ENCODE peak calls at places on chromosomes 4 and X, in ten cellular contexts. O is left lung, P is endodermal cell, T is astrocyte, V is neural progenitor cell, W is transverse colon, G is esophagus muscularis mucosa, S is dorsolateral prefrontal cortex, Y is fibroblast of lung, F is A549. A is an unnamed sample.

GRCh38 chr4:114082348-114082747 is 102.9 kb upstream of the ARSJ start:
- DNase-seq in G (no peak), T (no peak), P (no peak), W (no peak), F (no peak), V (no peak), S (no peak), Y (peak), O (no peak), A (no peak)

GRCh38 chr4:39256436-39256835 is 74.1 kb downstream of the WDR19 start:
- DNase-seq in V (no peak), Y (peak), S (no peak), T (peak), O (no peak), W (no peak), P (no peak), G (no peak), F (no peak), A (peak)

GRCh38 chr4:82984459-82984858 is 26.2 kb downstream of the LIN54 start:
- DNase-seq in P (no peak), G (no peak), W (no peak), V (no peak), Y (peak), T (peak), F (peak), S (no peak), O (no peak), A (peak)

GRCh38 chr4:161404346-161405110 is 759.3 kb downstream of the FSTL5 start:
- DNase-seq in W (no peak), P (no peak), O (no peak), Y (peak), S (no peak), T (peak), G (no peak), F (no peak), V (no peak), A (no peak)

GRCh38 chr4:2591189-2591588 is 54.7 kb downstream of the FAM193A start:
- DNase-seq in S (no peak), P (peak), Y (peak), F (no peak), W (no peak), T (peak), V (peak), O (no peak), G (no peak), A (peak)

GRCh38 chrX:78019586-78020483 is 50.4 kb upstream of the PGAM4 start:
- DNase-seq in W (no peak), F (no peak), G (no peak), O (no peak), P (no peak), Y (no peak), T (no peak), S (no peak), V (no peak), A (no peak)

GRCh38 chr4:185817403-185817818 is 5.4 kb upstream of the SORBS2 start:
- DNase-seq in S (no peak), V (no peak), T (no peak), G (peak), F (no peak), O (peak), Y (no peak), W (peak), P (no peak), A (no peak)

GRCh38 chrX:147476008-147476407 is 435.7 kb upstream of the FMR1 start:
- DNase-seq in P (peak), T (no peak), G (no peak), O (no peak), W (peak), Y (no peak), S (no peak), V (peak), F (no peak), A (peak)

GRCh38 chr4:52848255-52848654 is 13.9 kb upstream of the RASL11B start:
- DNase-seq in S (no peak), G (no peak), F (no peak), O (no peak), V (no peak), T (no peak), P (no peak), Y (no peak), W (no peak), A (no peak)

GRCh38 chr4:168503652-168504362 is 7.0 kb downstream of the PALLD start:
- DNase-seq in T (no peak), P (no peak), O (no peak), S (no peak), Y (no peak), V (no peak), G (no peak), F (no peak), W (no peak), A (peak)

GRCh38 chrX:39957816-39958561 is 139.8 kb downstream of the BCOR start:
- DNase-seq in T (peak), V (no peak), S (no peak), G (no peak), P (no peak), O (no peak), Y (peak), F (no peak), W (no peak), A (peak)

GRCh38 chrX:13208281-13208935 is 111.4 kb downstream of the ATXN3L start:
- DNase-seq in S (no peak), P (no peak), O (no peak), Y (no peak), F (no peak), T (no peak), V (no peak), G (no peak), W (no peak), A (no peak)

GRCh38 chrX:112642349-112642748 is 37.4 kb downstream of the LHFPL1 start:
- DNase-seq in G (no peak), Y (peak), S (peak), O (no peak), V (peak), T (peak), W (peak), P (peak), F (peak), A (peak)

GRCh38 chr4:174314770-174315169 is 31.1 kb downstream of the CEP44 start:
- DNase-seq in P (peak), Y (peak), F (no peak), G (no peak), W (no peak), O (no peak), S (no peak), T (peak), V (no peak), A (peak)

GRCh38 chr4:89123418-89123817 is 12.1 kb downstream of the TIGD2 start:
- DNase-seq in G (no peak), W (no peak), P (no peak), Y (peak), F (no peak), O (no peak), T (peak), V (no peak), S (no peak), A (no peak)

GRCh38 chrX:771536-771935 is 140.9 kb downstream of the SHOX start:
- DNase-seq in G (no peak), S (no peak), O (no peak), V (no peak), T (no peak), P (no peak), Y (no peak), W (no peak), F (no peak), A (no peak)

GRCh38 chrX:3711331-3711917 is 2.0 kb downstream of the PRKX start:
- DNase-seq in S (no peak), V (no peak), W (peak), P (no peak), Y (no peak), G (no peak), F (no peak), O (no peak), T (no peak), A (no peak)

GRCh38 chr4:3210467-3210866 is 38.5 kb upstream of the MSANTD1 start:
- DNase-seq in W (no peak), Y (no peak), F (no peak), T (no peak), S (no peak), O (peak), V (no peak), P (no peak), G (no peak), A (no peak)

GRCh38 chr4:51851090-51851936 is 8.4 kb downstream of the DCUN1D4 start:
- DNase-seq in O (peak), F (no peak), W (no peak), S (no peak), V (peak), T (no peak), G (peak), Y (no peak), P (no peak), A (no peak)

GRCh38 chr4:117311215-117311614 is 225.8 kb upstream of the TRAM1L1 start:
- DNase-seq in F (no peak), P (no peak), Y (no peak), O (no peak), W (no peak), T (no peak), S (no peak), V (no peak), G (no peak), A (no peak)

GRCh38 chrX:64097891-64098290 is 107.6 kb downstream of the AMER1 start:
- DNase-seq in Y (no peak), W (no peak), V (no peak), F (no peak), S (no peak), P (no peak), O (no peak), T (no peak), G (no peak), A (no peak)

GRCh38 chr4:140071806-140072205 is 82.2 kb downstream of the MAML3 start:
- DNase-seq in Y (peak), V (no peak), G (no peak), P (no peak), S (no peak), W (peak), T (peak), F (no peak), O (no peak), A (peak)

GRCh38 chr4:124437853-124438495 is 274.6 kb downstream of the ANKRD50 start:
- DNase-seq in W (peak), P (no peak), F (no peak), S (no peak), V (no peak), T (no peak), O (no peak), G (no peak), Y (no peak), A (no peak)

GRCh38 chrX:44904542-44905115 is 31.6 kb downstream of the KDM6A start:
- DNase-seq in Y (peak), O (no peak), S (no peak), G (no peak), F (no peak), W (no peak), P (no peak), V (peak), T (no peak), A (no peak)
- H3K4me3 ChIP-seq in Y (no peak), O (no peak), S (no peak), G (no peak), F (no peak), W (no peak), P (no peak), V (peak), T (no peak), A (no peak)

GRCh38 chrX:22969416-22969815 is 30.3 kb upstream of the DDX53 start:
- DNase-seq in P (no peak), T (peak), W (no peak), F (no peak), G (no peak), O (no peak), V (no peak), S (no peak), Y (peak), A (peak)
- TF ChIP-seq CTCF in P (no peak), T (no peak), W (no peak), F (no peak), G (no peak), O (no peak), V (no peak), S (no peak), Y (no peak), A (no peak)

GRCh38 chrX:50169717-50170116 is 31.1 kb downstream of the AKAP4 start:
- DNase-seq in Y (no peak), V (no peak), T (no peak), F (no peak), W (no peak), S (no peak), P (no peak), O (no peak), G (no peak), A (no peak)
- H3K4me3 ChIP-seq in Y (no peak), V (no peak), T (no peak), F (no peak), W (no peak), S (no peak), P (no peak), O (no peak), G (no peak), A (no peak)

GRCh38 chr4:77175201-77175610 is 18.2 kb downstream of the CCNG2 start:
- DNase-seq in S (no peak), V (peak), G (no peak), Y (no peak), O (no peak), T (no peak), F (no peak), W (no peak), P (peak), A (no peak)

GRCh38 chr4:77169496-77169895 is 12.5 kb downstream of the CCNG2 start:
- DNase-seq in W (no peak), T (peak), F (no peak), S (no peak), P (no peak), G (no peak), O (no peak), Y (peak), V (peak), A (no peak)

GRCh38 chr4:77170926-77171325 is 13.9 kb downstream of the CCNG2 start:
- DNase-seq in W (no peak), V (no peak), P (no peak), Y (no peak), G (no peak), T (no peak), S (no peak), F (no peak), O (no peak), A (no peak)

GRCh38 chr4:77174426-77174825 is 17.4 kb downstream of the CCNG2 start:
- DNase-seq in Y (peak), T (peak), S (no peak), P (peak), G (no peak), F (no peak), V (no peak), W (no peak), O (no peak), A (no peak)

DNA sequence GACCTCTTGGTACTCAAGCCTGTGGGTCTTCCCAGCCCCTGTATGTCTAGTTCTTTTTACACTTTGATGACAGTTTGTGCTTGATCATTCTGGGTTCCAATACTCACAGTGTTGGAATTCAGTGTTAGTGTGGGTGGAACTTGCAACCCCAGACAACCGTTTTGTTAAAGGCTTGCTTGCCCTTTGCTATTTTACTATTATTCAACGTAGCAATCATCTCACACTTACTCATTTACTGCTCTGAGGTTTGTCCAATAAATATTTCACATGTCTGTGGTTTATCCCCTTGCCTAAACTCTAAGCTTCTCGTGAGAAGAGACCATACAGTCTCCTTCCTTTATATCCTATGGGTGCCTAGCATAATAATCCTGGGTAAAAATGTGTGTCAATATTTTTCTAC is 15.3 kb downstream of the CCNG2 start:
- DNase-seq in O (no peak), Y (peak), T (peak), W (no peak), F (no peak), G (no peak), P (no peak), S (no peak), V (no peak), A (peak)
- TF ChIP-seq CTCF in O (no peak), Y (no peak), T (no peak), W (no peak), F (no peak), G (no peak), P (no peak), S (no peak), V (no peak), A (no peak)

GRCh38 chr4:69600013-69600412 is 39.4 kb downstream of the UGT2A2 start:
- DNase-seq in G (no peak), S (no peak), Y (no peak), P (no peak), F (no peak), T (no peak), O (no peak), W (no peak), V (no peak), A (no peak)

GRCh38 chr4:69591374-69591773 is 48.1 kb downstream of the UGT2A2 start:
- DNase-seq in G (no peak), P (no peak), Y (no peak), T (no peak), S (no peak), V (no peak), F (no peak), W (no peak), O (no peak), A (no peak)

GRCh38 chr4:69589884-69590283 is 49.6 kb downstream of the UGT2A2 start:
- DNase-seq in S (no peak), V (no peak), Y (peak), O (no peak), P (no peak), G (no peak), F (no peak), W (no peak), T (peak), A (no peak)

DNA sequence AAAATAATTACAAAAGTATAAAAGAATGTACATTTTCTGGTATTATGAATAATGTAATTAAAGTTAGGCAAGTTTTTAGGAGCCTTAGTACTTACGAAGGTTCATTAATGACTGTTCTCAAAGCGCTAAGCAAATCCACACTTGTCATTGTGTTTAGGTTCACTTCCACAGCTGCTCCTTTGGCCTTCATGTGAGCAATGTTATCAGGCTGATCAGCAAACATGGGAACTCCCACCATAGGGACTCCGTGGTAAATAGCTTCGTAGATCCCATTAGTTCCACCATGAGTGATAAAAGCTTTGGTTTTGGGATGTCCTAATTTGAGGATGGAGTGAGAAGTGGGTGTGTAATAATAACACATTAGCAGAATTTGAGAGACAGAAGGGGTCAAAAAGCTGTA is 45.1 kb downstream of the UGT2A2 start:
- DNase-seq in Y (no peak), S (no peak), P (no peak), O (no peak), G (no peak), W (no peak), F (no peak), T (no peak), V (no peak), A (no peak)
- H3K4me3 ChIP-seq in Y (no peak), S (no peak), P (no peak), O (no peak), G (no peak), W (no peak), F (no peak), T (no peak), V (no peak), A (no peak)

GRCh38 chr4:48939785-48940184 is 33.2 kb upstream of the OCIAD2 start:
- DNase-seq in V (no peak), F (peak), O (no peak), Y (peak), G (no peak), S (no peak), T (peak), P (no peak), W (no peak), A (peak)

GRCh38 chr4:48945981-48946380 is 39.4 kb upstream of the OCIAD2 start:
- DNase-seq in Y (no peak), T (no peak), F (no peak), W (no peak), S (no peak), O (no peak), P (no peak), G (no peak), V (no peak), A (no peak)

GRCh38 chr4:48944252-48944651 is 37.7 kb upstream of the OCIAD2 start:
- DNase-seq in V (no peak), O (no peak), T (peak), P (no peak), S (no peak), F (peak), G (no peak), Y (peak), W (peak), A (peak)

GRCh38 chr4:48944659-48945290 is 38.2 kb upstream of the OCIAD2 start:
- DNase-seq in O (no peak), W (peak), F (no peak), T (no peak), S (no peak), Y (no peak), V (peak), G (no peak), P (peak), A (no peak)

GRCh38 chr4:48943387-48943786 is 36.8 kb upstream of the OCIAD2 start:
- DNase-seq in W (no peak), Y (no peak), V (no peak), O (no peak), T (no peak), P (peak), G (no peak), S (no peak), F (no peak), A (no peak)
- TF ChIP-seq CTCF in W (no peak), Y (no peak), V (peak), O (no peak), T (no peak), P (peak), G (no peak), S (no peak), F (peak), A (peak)